ENCODE peak calls at places on chromosomes 6 and 20, in ten cellular contexts. U, I, Q, D, R, M, O, N, E and W are unnamed samples.

GRCh38 chr20:54774423-54774822 is 299.0 kb downstream of the DOK5 start:
- DNase-seq in U (no peak), I (no peak), Q (no peak), D (no peak), R (no peak), M (no peak), O (no peak), N (no peak), E (no peak), W (no peak)

GRCh38 chr20:62202083-62202395 is 18.0 kb downstream of the HRH3 start:
- DNase-seq in U (no peak), I (no peak), Q (peak; percentile 81), D (no peak), R (no peak), M (no peak), O (no peak), N (no peak), E (no peak), W (no peak)

GRCh38 chr6:74585779-74586178 is 620.1 kb downstream of the COL12A1 start:
- DNase-seq in U (no peak), I (no peak), Q (peak; percentile 21), D (no peak), R (no peak), M (no peak), O (no peak), N (peak; percentile 24), E (peak; percentile 22), W (no peak)

GRCh38 chr20:23666698-23667097 is 22.1 kb downstream of the CST4 start:
- DNase-seq in U (no peak), I (no peak), Q (no peak), D (no peak), R (no peak), M (no peak), O (no peak), N (no peak), E (no peak), W (no peak)

GRCh38 chr6:11876934-11877433 is 98.4 kb upstream of the ADTRP start:
- DNase-seq in U (no peak), I (no peak), Q (no peak), D (no peak), R (no peak), M (no peak), O (no peak), N (no peak), E (no peak), W (no peak)

GRCh38 chr6:111480988-111481830 is 1.8 kb downstream of the REV3L start:
- DNase-seq in U (no peak), I (no peak), Q (no peak), D (no peak), R (no peak), M (no peak), O (no peak), N (no peak), E (no peak), W (no peak)

GRCh38 chr6:4358414-4359107 is 223.2 kb upstream of the ECI2 start:
- DNase-seq in U (no peak), I (peak; percentile 96), Q (peak; percentile 100), D (peak; percentile 100), R (peak; percentile 92), M (no peak), O (peak; percentile 72), N (peak; percentile 100), E (peak; percentile 98), W (no peak)

GRCh38 chr6:68975064-68975463 is 340.0 kb downstream of the ADGRB3 start:
- DNase-seq in U (no peak), I (no peak), Q (no peak), D (peak; percentile 7), R (no peak), M (no peak), O (no peak), N (no peak), E (peak; percentile 1), W (no peak)

GRCh38 chr20:59631751-59632380 is 27.5 kb downstream of the PHACTR3 start:
- DNase-seq in U (no peak), I (no peak), Q (no peak), D (no peak), R (no peak), M (no peak), O (no peak), N (no peak), E (no peak), W (no peak)

GRCh38 chr6:79076160-79076559 is 1.9 kb downstream of the PHIP start:
- DNase-seq in U (no peak), I (no peak), Q (no peak), D (no peak), R (no peak), M (no peak), O (no peak), N (peak; percentile 20), E (peak; percentile 35), W (no peak)

GRCh38 chr20:24149175-24149574 is 160.6 kb upstream of the GGTLC1 start:
- DNase-seq in U (no peak), I (no peak), Q (no peak), D (no peak), R (no peak), M (no peak), O (no peak), N (peak; percentile 16), E (no peak), W (no peak)

GRCh38 chr6:77245026-77245425 is 218.3 kb downstream of the HTR1B start:
- DNase-seq in U (no peak), I (no peak), Q (no peak), D (no peak), R (no peak), M (no peak), O (no peak), N (no peak), E (peak; percentile 59), W (no peak)

GRCh38 chr6:41546866-41547798 is 951 bp downstream of the FOXP4 start:
- DNase-seq in U (peak; percentile 20), I (peak; percentile 87), Q (peak; percentile 18), D (peak; percentile 25), R (no peak), M (no peak), O (peak; percentile 80), N (peak; percentile 51), E (peak; percentile 56), W (no peak)

GRCh38 chr6:41545174-41545702 is 943 bp upstream of the FOXP4 start:
- DNase-seq in U (no peak), I (peak; percentile 62), Q (no peak), D (no peak), R (no peak), M (no peak), O (no peak), N (no peak), E (no peak), W (no peak)

GRCh38 chr6:41546475-41546865 is 289 bp downstream of the FOXP4 start:
- DNase-seq in U (no peak), I (peak; percentile 62), Q (no peak), D (no peak), R (no peak), M (no peak), O (no peak), N (peak; percentile 80), E (no peak), W (no peak)

GRCh38 chr6:41547799-41548097 is 1.6 kb downstream of the FOXP4 start:
- DNase-seq in U (no peak), I (no peak), Q (no peak), D (no peak), R (no peak), M (no peak), O (no peak), N (no peak), E (no peak), W (no peak)

GRCh38 chr6:41545703-41546474 is at the start of gene FOXP4:
- DNase-seq in U (peak; percentile 80), I (peak; percentile 97), Q (peak; percentile 92), D (peak; percentile 92), R (peak; percentile 88), M (peak; percentile 77), O (peak; percentile 94), N (peak; percentile 97), E (peak; percentile 97), W (peak; percentile 87)
- TF ChIP-seq CTCF in U (no peak), I (no peak), Q (no peak), D (peak; percentile 4), R (no peak), M (peak; percentile 9), O (no peak), N (no peak), E (no peak), W (no peak)

DNA sequence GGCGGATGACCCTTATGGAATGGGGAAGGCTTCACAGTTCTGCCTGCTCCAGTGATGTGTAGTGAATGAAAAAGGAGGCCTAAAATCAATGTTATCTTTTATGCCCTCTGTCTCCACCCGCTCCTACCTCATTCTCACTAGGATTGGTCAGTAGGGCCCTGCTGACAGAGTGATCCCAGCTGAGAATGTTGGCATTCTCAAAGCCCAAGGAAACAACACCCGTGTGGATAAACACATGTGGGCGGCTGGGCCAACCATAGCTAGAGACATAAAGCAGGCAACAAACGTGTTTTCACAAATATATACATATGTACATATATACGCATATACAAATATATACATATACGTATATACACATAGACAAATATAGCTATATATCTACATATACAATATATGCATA is 4.5 kb downstream of the RIPK1 start:
- DNase-seq in U (no peak), I (no peak), Q (no peak), D (no peak), R (no peak), M (no peak), O (no peak), N (no peak), E (no peak), W (no peak)
- TF ChIP-seq CTCF in U (no peak), I (no peak), Q (no peak), D (no peak), R (no peak), M (no peak), O (no peak), N (no peak), E (no peak), W (no peak)

DNA sequence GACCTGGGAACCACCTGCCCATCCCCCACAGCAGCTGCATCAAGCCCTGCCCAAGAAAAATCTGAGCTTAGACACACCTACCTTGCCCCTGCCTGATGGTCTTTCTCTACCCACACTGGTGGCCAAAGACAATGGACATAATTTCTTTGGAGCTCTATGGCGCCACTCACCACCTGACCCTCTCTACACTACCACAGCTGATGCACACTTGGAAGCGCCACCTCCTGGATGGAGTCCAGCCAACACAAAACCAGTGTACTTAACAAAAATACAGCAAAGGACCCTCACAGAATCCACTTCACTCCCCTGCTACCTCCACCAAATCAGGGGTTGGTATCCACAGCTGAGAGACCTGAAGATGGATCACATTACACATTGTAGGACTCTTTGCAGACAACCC is 39.7 kb upstream of the CLVS2 start:
- DNase-seq in U (no peak), I (peak; percentile 32), Q (no peak), D (no peak), R (no peak), M (no peak), O (no peak), N (no peak), E (no peak), W (no peak)
- TF ChIP-seq CTCF in U (no peak), I (no peak), Q (no peak), D (no peak), R (no peak), M (no peak), O (no peak), N (no peak), E (no peak), W (no peak)

DNA sequence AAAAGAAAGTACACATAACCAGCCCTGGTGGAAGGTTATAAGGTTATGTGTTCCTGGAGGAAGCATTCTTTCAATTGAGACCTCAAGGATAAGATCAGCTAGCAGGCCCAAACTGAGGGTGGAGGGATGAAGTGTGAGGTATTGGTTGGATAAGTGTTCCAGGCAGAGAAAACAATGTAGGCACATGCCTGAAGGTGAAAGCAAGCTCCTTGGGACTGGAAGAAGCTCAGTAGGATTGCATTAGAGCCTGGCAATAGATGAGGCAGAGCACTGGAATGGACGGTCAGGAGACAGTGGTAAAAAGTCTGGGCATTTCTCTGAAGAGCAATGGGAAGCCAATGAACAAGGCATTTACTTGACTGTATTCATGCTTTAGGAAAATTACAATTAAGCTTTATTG is 89.9 kb upstream of the SHLD1 start:
- DNase-seq in U (no peak), I (no peak), Q (peak; percentile 38), D (no peak), R (no peak), M (no peak), O (no peak), N (no peak), E (peak; percentile 23), W (no peak)
- TF ChIP-seq CTCF in U (no peak), I (no peak), Q (no peak), D (no peak), R (no peak), M (no peak), O (no peak), N (no peak), E (no peak), W (no peak)